ENCODE peak calls at places on chromosomes 3 and 15, in seven cellular contexts. P is WERI-Rb-1, B is uterus, Q is ovary, O is progenitor cell of endocrine pancreas, K is foreskin keratinocyte, L is coronary artery. M is an unnamed sample.

GRCh38 chr3:54433846-54434245 is 311.5 kb downstream of the CACNA2D3 start:
- DNase-seq in P (peak; percentile 92), B (no peak), Q (no peak), O (peak; percentile 23), K (no peak), L (no peak), M (no peak)

GRCh38 chr15:37106490-37107001 is 6.2 kb upstream of the MEIS2 start:
- DNase-seq in P (peak; percentile 86), B (peak; percentile 83), Q (peak; percentile 44), O (no peak), K (no peak), L (no peak), M (peak; percentile 48)

GRCh38 chr3:171168086-171168485 is 141.6 kb upstream of the SLC2A2 start:
- DNase-seq in P (peak; percentile 59), B (no peak), Q (no peak), O (no peak), K (no peak), L (no peak), M (no peak)

GRCh38 chr3:123618768-123619484 is 34.1 kb upstream of the HACD2 start:
- DNase-seq in P (no peak), B (peak; percentile 77), Q (peak; percentile 75), O (no peak), K (no peak), L (peak; percentile 87), M (no peak)

GRCh38 chr3:177930771-177931170 is 605.5 kb upstream of the KCNMB2 start:
- DNase-seq in P (no peak), B (no peak), Q (no peak), O (no peak), K (no peak), L (no peak), M (no peak)

GRCh38 chr15:55907797-55908196 is 85.6 kb downstream of the NEDD4 start:
- DNase-seq in P (no peak), B (no peak), Q (no peak), O (no peak), K (peak; percentile 97), L (no peak), M (no peak)

GRCh38 chr3:37295925-37296324 is 121.5 kb upstream of the LRRFIP2 start:
- DNase-seq in P (no peak), B (no peak), Q (no peak), O (no peak), K (no peak), L (no peak), M (no peak)

GRCh38 chr3:177211503-177212277 is 14.4 kb upstream of the TBL1XR1 start:
- DNase-seq in P (no peak), B (no peak), Q (no peak), O (no peak), K (no peak), L (no peak), M (no peak)

GRCh38 chr15:57509121-57509520 is 82.6 kb upstream of the MYZAP start:
- DNase-seq in P (no peak), B (no peak), Q (peak; percentile 26), O (no peak), K (no peak), L (no peak), M (no peak)

GRCh38 chr15:26921433-26921832 is 49.5 kb upstream of the GABRG3 start:
- DNase-seq in P (no peak), B (no peak), Q (no peak), O (no peak), K (no peak), L (no peak), M (no peak)

GRCh38 chr3:87247086-87247781 is 20.1 kb downstream of the CHMP2B start:
- DNase-seq in P (no peak), B (no peak), Q (no peak), O (no peak), K (no peak), L (no peak), M (no peak)

GRCh38 chr15:70412717-70413266 is 315.1 kb upstream of the TLE3 start:
- DNase-seq in P (no peak), B (no peak), Q (no peak), O (no peak), K (no peak), L (no peak), M (no peak)

GRCh38 chr3:32143849-32144757 is 37.7 kb downstream of the GPD1L start:
- DNase-seq in P (peak; percentile 59), B (peak; percentile 57), Q (peak; percentile 26), O (peak; percentile 33), K (peak; percentile 80), L (no peak), M (peak; percentile 42)

GRCh38 chr3:111715911-111716523 is 120.9 kb upstream of the ZBED2 start:
- DNase-seq in P (peak; percentile 80), B (peak; percentile 47), Q (no peak), O (no peak), K (no peak), L (no peak), M (no peak)

GRCh38 chr3:136194409-136195257 is 1.5 kb downstream of the MSL2 start:
- DNase-seq in P (no peak), B (no peak), Q (peak; percentile 11), O (no peak), K (no peak), L (no peak), M (no peak)

GRCh38 chr3:76502076-76502475 is 537.8 kb upstream of the ROBO2 start:
- DNase-seq in P (no peak), B (no peak), Q (no peak), O (no peak), K (no peak), L (no peak), M (no peak)

GRCh38 chr3:176087066-176087697 is 1110.1 kb downstream of the TBL1XR1 start:
- DNase-seq in P (no peak), B (no peak), Q (no peak), O (no peak), K (no peak), L (no peak), M (no peak)

GRCh38 chr15:74618841-74619596 is 3.4 kb downstream of the CLK3 start:
- DNase-seq in P (no peak), B (no peak), Q (no peak), O (no peak), K (no peak), L (no peak), M (no peak)

GRCh38 chr15:42491540-42492225 is 742 bp upstream of the ZNF106 start:
- DNase-seq in P (no peak), B (no peak), Q (no peak), O (no peak), K (peak; percentile 71), L (no peak), M (no peak)

GRCh38 chr3:128463354-128463753 is 3.3 kb downstream of the DNAJB8 start:
- DNase-seq in P (no peak), B (no peak), Q (no peak), O (no peak), K (no peak), L (no peak), M (no peak)
- TF ChIP-seq CTCF in P (no peak), B (no peak), Q (no peak), O (no peak), K (no peak), L (no peak), M (no peak)

GRCh38 chr3:43364494-43364893 is 78.2 kb downstream of the SNRK start:
- DNase-seq in P (no peak), B (no peak), Q (no peak), O (no peak), K (no peak), L (no peak), M (no peak)
- TF ChIP-seq CTCF in P (no peak), B (no peak), Q (no peak), O (no peak), K (no peak), L (no peak), M (no peak)

DNA sequence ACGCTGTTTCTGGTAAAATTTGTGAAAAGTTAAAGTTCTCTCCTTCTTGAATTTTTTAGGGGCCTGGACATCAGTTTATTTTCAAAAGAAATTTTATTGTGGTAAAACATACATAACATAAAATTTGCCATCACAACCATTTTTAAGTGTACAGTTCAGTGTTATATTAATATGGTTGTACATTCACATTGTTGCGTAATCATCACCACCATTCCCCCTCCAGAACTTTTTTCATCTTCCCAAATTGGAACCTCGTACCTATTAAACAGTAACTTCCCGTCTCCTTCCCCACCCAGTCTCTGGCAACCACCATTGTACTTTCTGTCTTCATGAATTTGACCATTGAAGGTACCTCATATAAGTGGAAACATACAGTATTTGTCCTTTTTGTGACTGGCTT is 23.0 kb upstream of the XRN1 start:
- DNase-seq in P (no peak), B (no peak), Q (no peak), O (no peak), K (no peak), L (no peak), M (no peak)
- TF ChIP-seq CTCF in P (no peak), B (no peak), Q (no peak), O (no peak), K (no peak), L (no peak), M (no peak)

DNA sequence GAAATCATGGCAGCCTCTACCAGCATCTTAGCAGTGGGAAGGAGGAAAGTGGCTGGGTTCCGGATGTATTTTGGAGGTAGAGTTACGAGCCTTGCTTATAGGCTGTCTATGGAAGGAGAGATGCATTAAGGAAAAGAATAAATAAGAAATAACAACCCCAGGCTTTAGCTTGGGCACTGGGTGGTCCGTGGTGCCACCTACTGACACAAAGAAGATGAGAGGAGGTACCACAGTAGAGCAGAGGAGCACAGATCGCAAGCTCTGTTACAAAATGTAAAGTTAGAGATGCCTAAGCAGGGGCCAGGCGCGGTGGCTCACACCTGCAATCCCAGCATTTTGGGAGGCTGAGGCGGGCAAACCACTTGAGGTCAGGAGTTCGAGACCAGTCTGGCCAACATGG is 74.8 kb downstream of the TMEM39A start:
- DNase-seq in P (no peak), B (no peak), Q (no peak), O (no peak), K (no peak), L (no peak), M (no peak)
- TF ChIP-seq CTCF in P (peak; percentile 10), B (peak; percentile 45), Q (no peak), O (no peak), K (no peak), L (no peak), M (peak; percentile 5)

M was measured in D721Med.